ENCODE peak calls at places on chromosomes 13 and 19, in seven cellular contexts. One of them, this sample, is unnamed. For H3K4me1, the result is how much of the 10 kb centered on the place peaks cover.

GRCh38 chr13:96492758-96493157 is 402.9 kb downstream of the HS6ST3 start:
- DNase-seq in mesendoderm: no peak
- DNase-seq in heart right ventricle: no peak
- DNase-seq in Panc1: no peak
- DNase-seq in astrocyte: no peak
- DNase-seq in IMR-90: no peak
- DNase-seq in effector memory CD4-positive, alpha-beta T cell: no peak
- DNase-seq in this sample: no peak

GRCh38 chr19:12913871-12914690 is 5.0 kb downstream of the SYCE2 start:
- DNase-seq in mesendoderm: peak
- DNase-seq in heart right ventricle: no peak
- DNase-seq in Panc1: no peak
- DNase-seq in astrocyte: peak
- DNase-seq in IMR-90: no peak
- DNase-seq in effector memory CD4-positive, alpha-beta T cell: no peak
- DNase-seq in this sample: no peak

GRCh38 chr13:78609464-78610205 is 6.3 kb upstream of the POU4F1 start:
- DNase-seq in mesendoderm: peak
- DNase-seq in heart right ventricle: no peak
- DNase-seq in Panc1: no peak
- DNase-seq in astrocyte: no peak
- DNase-seq in IMR-90: no peak
- DNase-seq in effector memory CD4-positive, alpha-beta T cell: no peak
- DNase-seq in this sample: no peak

GRCh38 chr13:32011971-32012370 is 19.6 kb upstream of the FRY start:
- DNase-seq in mesendoderm: no peak
- DNase-seq in heart right ventricle: no peak
- DNase-seq in Panc1: no peak
- DNase-seq in astrocyte: no peak
- DNase-seq in IMR-90: no peak
- DNase-seq in effector memory CD4-positive, alpha-beta T cell: no peak
- DNase-seq in this sample: no peak

GRCh38 chr13:106493569-106493968 is 41.9 kb downstream of the EFNB2 start:
- DNase-seq in mesendoderm: no peak
- DNase-seq in heart right ventricle: no peak
- DNase-seq in Panc1: no peak
- DNase-seq in astrocyte: no peak
- DNase-seq in IMR-90: no peak
- DNase-seq in effector memory CD4-positive, alpha-beta T cell: no peak
- DNase-seq in this sample: peak

GRCh38 chr19:13095934-13096890 is 6.4 kb downstream of the LYL1 start:
- DNase-seq in mesendoderm: peak
- DNase-seq in heart right ventricle: peak
- DNase-seq in Panc1: no peak
- DNase-seq in astrocyte: no peak
- DNase-seq in IMR-90: no peak
- DNase-seq in effector memory CD4-positive, alpha-beta T cell: no peak
- DNase-seq in this sample: peak

GRCh38 chr13:102658678-102659077 is 36.2 kb downstream of the METTL21C start:
- DNase-seq in mesendoderm: no peak
- DNase-seq in heart right ventricle: no peak
- DNase-seq in Panc1: no peak
- DNase-seq in astrocyte: no peak
- DNase-seq in IMR-90: no peak
- DNase-seq in effector memory CD4-positive, alpha-beta T cell: no peak
- DNase-seq in this sample: no peak

GRCh38 chr19:37309834-37310575 is 60.9 kb upstream of the ZNF527 start:
- DNase-seq in mesendoderm: peak
- DNase-seq in heart right ventricle: no peak
- DNase-seq in Panc1: no peak
- DNase-seq in astrocyte: no peak
- DNase-seq in IMR-90: no peak
- DNase-seq in effector memory CD4-positive, alpha-beta T cell: no peak
- DNase-seq in this sample: no peak

GRCh38 chr13:106098778-106099177 is 436.7 kb downstream of the EFNB2 start:
- DNase-seq in mesendoderm: peak
- DNase-seq in heart right ventricle: no peak
- DNase-seq in Panc1: no peak
- DNase-seq in astrocyte: no peak
- DNase-seq in IMR-90: no peak
- DNase-seq in effector memory CD4-positive, alpha-beta T cell: no peak
- DNase-seq in this sample: no peak

GRCh38 chr13:97317933-97318332 is 95.8 kb downstream of the MBNL2 start:
- DNase-seq in mesendoderm: no peak
- DNase-seq in heart right ventricle: no peak
- DNase-seq in Panc1: no peak
- DNase-seq in astrocyte: no peak
- DNase-seq in IMR-90: no peak
- DNase-seq in effector memory CD4-positive, alpha-beta T cell: no peak
- DNase-seq in this sample: no peak

GRCh38 chr13:46402178-46402577 is 15.1 kb upstream of the RUBCNL start:
- DNase-seq in mesendoderm: no peak
- DNase-seq in heart right ventricle: no peak
- DNase-seq in Panc1: no peak
- DNase-seq in astrocyte: no peak
- DNase-seq in IMR-90: no peak
- DNase-seq in effector memory CD4-positive, alpha-beta T cell: no peak
- DNase-seq in this sample: no peak

GRCh38 chr13:46401432-46401831 is 14.4 kb upstream of the RUBCNL start:
- DNase-seq in mesendoderm: no peak
- DNase-seq in heart right ventricle: no peak
- DNase-seq in Panc1: no peak
- DNase-seq in astrocyte: no peak
- DNase-seq in IMR-90: no peak
- DNase-seq in effector memory CD4-positive, alpha-beta T cell: no peak
- DNase-seq in this sample: no peak

GRCh38 chr13:46392967-46393366 is 5.9 kb upstream of the RUBCNL start:
- DNase-seq in mesendoderm: no peak
- DNase-seq in heart right ventricle: no peak
- DNase-seq in Panc1: no peak
- DNase-seq in astrocyte: no peak
- DNase-seq in IMR-90: no peak
- DNase-seq in effector memory CD4-positive, alpha-beta T cell: no peak
- DNase-seq in this sample: no peak

GRCh38 chr13:46396341-46396740 is 9.3 kb upstream of the RUBCNL start:
- DNase-seq in mesendoderm: no peak
- DNase-seq in heart right ventricle: no peak
- DNase-seq in Panc1: no peak
- DNase-seq in astrocyte: no peak
- DNase-seq in IMR-90: no peak
- DNase-seq in effector memory CD4-positive, alpha-beta T cell: no peak
- DNase-seq in this sample: no peak
- H3K4me1 ChIP-seq in mesendoderm: under half
- H3K4me1 ChIP-seq in heart right ventricle: under half
- H3K4me1 ChIP-seq in Panc1: under half
- H3K4me1 ChIP-seq in astrocyte: under half
- H3K4me1 ChIP-seq in IMR-90: under half
- H3K4me1 ChIP-seq in effector memory CD4-positive, alpha-beta T cell: under half
- H3K4me1 ChIP-seq in this sample: under half

DNA sequence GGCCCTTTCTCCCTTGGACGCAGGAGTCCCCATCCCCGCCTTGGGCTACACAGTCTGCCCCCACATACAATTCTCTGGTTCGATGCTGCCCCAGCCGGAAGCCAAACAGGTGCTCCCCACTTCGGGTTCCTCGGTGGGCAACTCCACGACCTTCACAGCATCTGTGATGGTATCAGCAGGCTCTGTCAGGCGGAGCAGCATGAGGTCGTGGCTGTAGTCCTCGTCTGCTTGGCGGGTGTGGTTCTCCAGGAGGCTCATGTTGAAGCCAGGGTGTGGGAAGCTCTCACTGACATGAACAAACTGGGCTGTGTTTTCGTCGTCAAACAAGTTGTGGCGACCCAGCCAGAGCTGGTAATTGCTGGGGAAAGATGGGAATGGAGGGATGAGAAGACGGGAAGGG is 3.5 kb downstream of the KLK1 start:
- DNase-seq in mesendoderm: no peak
- DNase-seq in heart right ventricle: no peak
- DNase-seq in Panc1: no peak
- DNase-seq in astrocyte: no peak
- DNase-seq in IMR-90: no peak
- DNase-seq in effector memory CD4-positive, alpha-beta T cell: no peak
- DNase-seq in this sample: no peak
- H3K4me3 ChIP-seq in mesendoderm: no peak
- H3K4me3 ChIP-seq in heart right ventricle: no peak
- H3K4me3 ChIP-seq in Panc1: no peak
- H3K4me3 ChIP-seq in astrocyte: no peak
- H3K4me3 ChIP-seq in IMR-90: no peak
- H3K4me3 ChIP-seq in effector memory CD4-positive, alpha-beta T cell: no peak
- H3K4me3 ChIP-seq in this sample: no peak

DNA sequence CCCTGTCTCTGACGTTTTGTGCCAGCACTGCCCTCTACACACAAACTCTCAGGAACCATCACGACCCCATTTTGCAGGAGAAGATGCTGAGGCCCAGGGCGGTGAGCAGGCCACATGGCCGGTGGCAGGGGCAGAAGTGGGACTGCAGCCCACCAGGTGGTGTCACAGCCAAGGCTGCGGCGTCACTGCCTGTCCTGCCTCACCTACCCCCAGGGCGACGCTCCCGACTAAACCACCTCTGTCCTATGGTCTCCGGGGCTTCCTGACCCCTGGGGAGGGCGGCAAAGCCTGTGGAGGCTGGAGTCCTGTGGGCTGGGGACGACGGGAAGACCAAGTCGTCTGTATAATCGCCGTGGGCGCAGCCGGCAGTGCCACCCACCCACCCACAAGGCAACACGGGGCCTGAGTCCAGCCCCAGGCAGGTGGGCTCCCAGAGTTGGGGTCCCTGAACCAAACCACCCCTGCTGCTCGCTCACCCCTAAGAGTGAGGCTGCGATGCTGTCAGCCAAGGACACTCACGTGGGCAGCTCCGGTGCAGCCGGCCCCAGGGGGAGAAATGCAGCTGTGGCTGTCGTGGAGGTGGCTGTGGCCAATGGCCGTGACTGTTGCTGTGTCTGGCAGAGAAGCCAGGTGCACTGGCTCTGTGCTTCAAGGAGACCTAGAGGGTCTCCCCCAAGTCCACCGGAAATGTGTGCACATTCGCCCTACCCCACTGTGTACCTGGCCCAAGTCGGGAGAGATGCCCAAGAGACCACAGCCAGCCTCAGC is 29.7 kb downstream of the RASA3 start:
- DNase-seq in mesendoderm: no peak
- DNase-seq in heart right ventricle: peak
- DNase-seq in Panc1: no peak
- DNase-seq in astrocyte: no peak
- DNase-seq in IMR-90: no peak
- DNase-seq in effector memory CD4-positive, alpha-beta T cell: no peak
- DNase-seq in this sample: peak
- H3K27ac ChIP-seq in mesendoderm: no peak
- H3K27ac ChIP-seq in heart right ventricle: no peak
- H3K27ac ChIP-seq in Panc1: peak
- H3K27ac ChIP-seq in astrocyte: no peak
- H3K27ac ChIP-seq in IMR-90: no peak
- H3K27ac ChIP-seq in effector memory CD4-positive, alpha-beta T cell: peak
- H3K27ac ChIP-seq in this sample: no peak

DNA sequence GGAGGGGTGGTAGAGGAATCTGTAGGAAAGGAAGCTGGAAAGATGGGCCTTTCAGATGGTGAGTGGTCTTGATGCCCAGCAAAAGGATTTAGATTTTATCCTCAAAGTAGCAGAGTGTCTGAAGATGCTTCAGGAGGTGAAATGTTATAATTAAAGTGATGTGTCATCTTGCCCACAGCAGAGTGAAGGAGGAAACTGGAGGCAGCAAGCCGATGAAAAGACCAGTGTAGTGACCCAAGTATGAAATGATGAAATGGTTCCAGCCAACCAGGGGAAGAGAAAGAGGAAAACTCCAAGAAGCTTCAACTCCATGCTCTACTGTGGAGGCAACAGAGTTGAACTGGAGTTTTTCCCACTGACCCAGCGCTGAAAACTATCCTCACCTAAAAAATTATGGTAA is 66.7 kb downstream of the FOXO1 start:
- DNase-seq in mesendoderm: no peak
- DNase-seq in heart right ventricle: no peak
- DNase-seq in Panc1: no peak
- DNase-seq in astrocyte: no peak
- DNase-seq in IMR-90: no peak
- DNase-seq in effector memory CD4-positive, alpha-beta T cell: no peak
- DNase-seq in this sample: no peak
- H3K4me1 ChIP-seq in mesendoderm: under half
- H3K4me1 ChIP-seq in heart right ventricle: under half
- H3K4me1 ChIP-seq in Panc1: under half
- H3K4me1 ChIP-seq in astrocyte: under half
- H3K4me1 ChIP-seq in IMR-90: under half
- H3K4me1 ChIP-seq in effector memory CD4-positive, alpha-beta T cell: under half
- H3K4me1 ChIP-seq in this sample: under half